ENCODE peak calls at places on chromosome 2, in five cellular contexts. One of them, this sample, is unnamed.

GRCh38 chr2:105886029-105886454 is 141.3 kb downstream of the NCK2 start:
- DNase-seq in midbrain: no peak
- DNase-seq in activated naive CD4-positive, alpha-beta T cell treated with anti-CD3 and anti-CD28 coated beads for 36 hours: no peak
- DNase-seq in aorta: no peak
- DNase-seq in AG08395: peak
- DNase-seq in this sample: peak

GRCh38 chr2:143264851-143265250 is 135.6 kb downstream of the ARHGAP15 start:
- DNase-seq in activated naive CD4-positive, alpha-beta T cell treated with anti-CD3 and anti-CD28 coated beads for 36 hours: no peak
- DNase-seq in midbrain: no peak
- DNase-seq in AG08395: peak
- DNase-seq in aorta: no peak
- DNase-seq in this sample: peak

GRCh38 chr2:216343221-216343985 is 28.9 kb downstream of the MARCHF4 start:
- DNase-seq in midbrain: no peak
- DNase-seq in aorta: no peak
- DNase-seq in activated naive CD4-positive, alpha-beta T cell treated with anti-CD3 and anti-CD28 coated beads for 36 hours: no peak
- DNase-seq in AG08395: no peak
- DNase-seq in this sample: no peak

GRCh38 chr2:233434666-233435375 is 80.5 kb downstream of the DGKD start:
- DNase-seq in activated naive CD4-positive, alpha-beta T cell treated with anti-CD3 and anti-CD28 coated beads for 36 hours: no peak
- DNase-seq in AG08395: no peak
- DNase-seq in midbrain: no peak
- DNase-seq in aorta: no peak
- DNase-seq in this sample: no peak

GRCh38 chr2:68769586-68770270 is 35.1 kb downstream of the ARHGAP25 start:
- DNase-seq in AG08395: no peak
- DNase-seq in midbrain: no peak
- DNase-seq in activated naive CD4-positive, alpha-beta T cell treated with anti-CD3 and anti-CD28 coated beads for 36 hours: no peak
- DNase-seq in aorta: no peak
- DNase-seq in this sample: no peak

GRCh38 chr2:53473236-53473635 is 294.4 kb upstream of the CHAC2 start:
- DNase-seq in midbrain: no peak
- DNase-seq in aorta: no peak
- DNase-seq in activated naive CD4-positive, alpha-beta T cell treated with anti-CD3 and anti-CD28 coated beads for 36 hours: no peak
- DNase-seq in AG08395: no peak
- DNase-seq in this sample: no peak

GRCh38 chr2:232535761-232536530 is 3.5 kb upstream of the CHRNG start:
- DNase-seq in AG08395: no peak
- DNase-seq in activated naive CD4-positive, alpha-beta T cell treated with anti-CD3 and anti-CD28 coated beads for 36 hours: no peak
- DNase-seq in midbrain: no peak
- DNase-seq in aorta: peak
- DNase-seq in this sample: peak

GRCh38 chr2:3348771-3349170 is 28.8 kb downstream of the EIPR1 start:
- DNase-seq in activated naive CD4-positive, alpha-beta T cell treated with anti-CD3 and anti-CD28 coated beads for 36 hours: no peak
- DNase-seq in midbrain: peak
- DNase-seq in aorta: no peak
- DNase-seq in AG08395: no peak
- DNase-seq in this sample: no peak

GRCh38 chr2:221289389-221289788 is 282.7 kb downstream of the EPHA4 start:
- DNase-seq in midbrain: no peak
- DNase-seq in aorta: no peak
- DNase-seq in activated naive CD4-positive, alpha-beta T cell treated with anti-CD3 and anti-CD28 coated beads for 36 hours: no peak
- DNase-seq in AG08395: no peak
- DNase-seq in this sample: no peak